ENCODE peak calls at places on chromosome X, in four cellular contexts. E, D, R and O are unnamed samples.

GRCh38 chrX:46575991-46576392 is 2.4 kb downstream of the CHST7 start:
- DNase-seq in E (peak), D (no peak), R (peak), O (no peak)

GRCh38 chrX:64894454-64895038 is 81.7 kb downstream of the ZC4H2 start:
- DNase-seq in E (no peak), D (no peak), R (peak), O (no peak)

GRCh38 chrX:43679778-43680177 is 23.7 kb downstream of the MAOA start:
- DNase-seq in E (peak), D (no peak), R (peak), O (no peak)

GRCh38 chrX:28586291-28586690 is 955 bp upstream of the IL1RAPL1 start:
- DNase-seq in E (peak), D (peak), R (peak), O (no peak)

GRCh38 chrX:10158279-10158939 is 1.6 kb downstream of the CLCN4 start:
- DNase-seq in E (peak), D (no peak), R (no peak), O (no peak)

GRCh38 chrX:119826399-119826959 is 26.3 kb downstream of the UPF3B start:
- DNase-seq in E (peak), D (peak), R (peak), O (no peak)

GRCh38 chrX:40736170-40736505 is 796 bp upstream of the MED14 start:
- DNase-seq in E (no peak), D (no peak), R (no peak), O (no peak)

GRCh38 chrX:143121471-143121870 is 95.7 kb downstream of the SPANXN4 start:
- DNase-seq in E (no peak), D (no peak), R (no peak), O (no peak)

GRCh38 chrX:13899607-13900006 is 82.7 kb upstream of the GPM6B start:
- DNase-seq in E (peak), D (peak), R (peak), O (no peak)

GRCh38 chrX:3403748-3404147 is 57.3 kb upstream of the MXRA5 start:
- DNase-seq in E (peak), D (no peak), R (no peak), O (no peak)

GRCh38 chrX:150942958-150943594 is 40.1 kb upstream of the HMGB3 start:
- DNase-seq in E (no peak), D (no peak), R (no peak), O (no peak)

GRCh38 chrX:3962511-3963350 is 249.3 kb upstream of the PRKX start:
- DNase-seq in E (peak), D (peak), R (peak), O (no peak)

GRCh38 chrX:39527045-39527444 is 570.7 kb downstream of the BCOR start:
- DNase-seq in E (peak), D (peak), R (peak), O (no peak)

GRCh38 chrX:119734897-119735339 is 23.5 kb upstream of the SOWAHD start:
- DNase-seq in E (peak), D (no peak), R (no peak), O (peak)

GRCh38 chrX:39525758-39526157 is 572.0 kb downstream of the BCOR start:
- DNase-seq in E (no peak), D (no peak), R (no peak), O (no peak)

GRCh38 chrX:24085133-24085532 is 30.4 kb downstream of the EIF2S3 start:
- DNase-seq in E (no peak), D (no peak), R (no peak), O (no peak)

GRCh38 chrX:110667706-110668105 is 127.9 kb downstream of the CHRDL1 start:
- DNase-seq in E (no peak), D (no peak), R (no peak), O (no peak)

GRCh38 chrX:15929231-15929630 is 74.6 kb upstream of the AP1S2 start:
- DNase-seq in E (no peak), D (no peak), R (no peak), O (no peak)

GRCh38 chrX:15926622-15927021 is 72.0 kb upstream of the AP1S2 start:
- DNase-seq in E (no peak), D (no peak), R (no peak), O (no peak)

GRCh38 chrX:15931362-15931761 is 76.7 kb upstream of the AP1S2 start:
- DNase-seq in E (no peak), D (no peak), R (no peak), O (no peak)

DNA sequence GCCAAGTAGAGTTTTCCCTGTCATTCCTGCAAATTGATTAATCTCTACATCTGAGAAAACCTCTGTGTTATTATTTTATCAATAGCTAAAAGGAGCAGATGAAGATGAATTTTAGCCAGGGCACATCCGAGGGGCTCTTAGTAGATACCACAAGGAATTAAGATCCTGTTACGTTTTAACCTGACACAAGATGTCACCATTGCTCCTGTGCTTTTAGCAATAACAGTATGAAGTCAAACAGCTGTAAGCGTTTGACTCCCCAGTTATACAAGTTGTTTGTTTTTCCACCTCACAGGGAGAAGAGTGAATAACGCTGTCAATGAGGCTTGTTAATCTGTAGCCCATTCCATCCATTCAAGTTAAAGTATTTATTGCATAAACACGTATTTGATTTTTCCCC is 76.0 kb upstream of the AP1S2 start:
- DNase-seq in E (peak), D (peak), R (peak), O (no peak)
- TF ChIP-seq CTCF in E (peak), D (peak), R (peak), O (no peak)

GRCh38 chrX:66023726-66024467 is 16.0 kb downstream of the VSIG4 start:
- DNase-seq in E (no peak), D (no peak), R (no peak), O (no peak)

GRCh38 chrX:66024570-66024969 is 15.3 kb downstream of the VSIG4 start:
- DNase-seq in E (no peak), D (no peak), R (no peak), O (no peak)

GRCh38 chrX:66021758-66022741 is 17.8 kb downstream of the VSIG4 start:
- DNase-seq in E (no peak), D (no peak), R (no peak), O (no peak)

GRCh38 chrX:66021407-66021757 is 18.5 kb downstream of the VSIG4 start:
- DNase-seq in E (no peak), D (no peak), R (no peak), O (no peak)

GRCh38 chrX:66022742-66023725 is 16.8 kb downstream of the VSIG4 start:
- DNase-seq in E (no peak), D (no peak), R (no peak), O (no peak)
- TF ChIP-seq CTCF in E (no peak), D (no peak), R (peak), O (peak)

DNA sequence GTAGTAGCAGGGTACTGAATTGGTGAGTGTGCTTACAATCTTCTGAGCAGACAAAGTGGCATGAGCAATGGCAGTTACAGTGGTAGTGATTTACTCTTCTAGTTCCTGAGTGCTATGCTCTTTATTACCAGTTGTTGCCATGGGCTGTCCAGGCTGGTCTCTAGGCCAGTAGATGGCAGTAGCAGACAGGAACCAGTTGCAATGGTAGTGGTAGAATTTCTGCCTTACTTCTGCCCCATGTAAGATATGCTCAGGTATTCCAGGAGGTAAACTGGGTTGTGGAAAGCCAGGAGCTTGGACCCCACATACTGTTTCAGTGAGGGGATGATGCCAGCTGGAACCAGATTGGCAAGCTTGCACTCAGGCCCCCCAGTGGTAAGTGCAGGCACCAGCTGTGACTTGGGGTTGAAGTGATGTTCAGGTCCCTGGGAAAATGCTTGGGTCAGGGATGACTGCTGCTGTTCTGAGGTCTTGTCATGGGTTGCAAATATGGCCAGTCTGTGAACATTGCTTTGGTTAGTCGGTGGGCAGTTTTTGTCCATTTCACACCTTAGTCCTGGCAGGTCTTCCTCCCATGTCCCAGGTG is 63.0 kb upstream of the ZXDB start:
- DNase-seq in E (peak), D (no peak), R (peak), O (no peak)
- TF ChIP-seq CTCF in E (peak), D (no peak), R (peak), O (no peak)

DNA sequence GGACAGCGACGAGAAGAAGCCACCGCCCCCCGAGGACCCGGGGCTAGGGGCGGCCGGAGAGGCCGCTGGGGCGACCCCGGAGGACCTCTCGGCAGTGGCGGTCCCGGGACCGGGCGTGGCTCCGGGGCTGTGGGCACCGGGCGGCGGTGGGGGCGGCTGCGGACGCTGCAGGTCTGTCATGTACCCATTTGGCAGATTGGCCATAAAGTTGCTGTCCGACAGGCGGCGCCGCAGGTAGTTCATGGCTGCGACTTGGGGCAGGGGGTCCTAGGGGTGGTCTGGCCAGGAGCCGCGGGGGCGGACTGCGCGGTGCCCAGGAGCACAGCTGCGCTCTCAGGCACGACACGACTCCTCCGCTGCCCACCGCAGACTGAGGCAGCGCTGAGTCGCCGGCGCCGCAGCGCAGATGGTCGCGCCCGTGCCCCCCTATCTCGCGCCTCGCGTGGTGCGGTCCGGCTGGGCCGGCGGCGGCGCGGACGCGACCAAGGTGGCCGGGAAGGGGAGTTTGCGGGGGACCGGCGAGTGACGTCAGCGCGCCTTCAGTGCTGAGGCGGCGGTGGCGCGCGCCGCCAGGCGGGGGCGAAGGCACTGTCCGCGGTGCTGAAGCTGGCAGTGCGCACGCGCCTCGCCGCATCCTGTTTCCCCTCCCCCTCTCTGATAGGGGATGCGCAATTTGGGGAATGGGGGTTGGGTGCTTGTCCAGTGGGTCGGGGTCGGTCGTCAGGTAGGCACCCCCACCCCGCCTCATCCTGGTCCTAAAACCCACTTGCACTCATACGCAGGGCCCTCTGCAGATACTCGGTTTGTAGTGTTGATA is at the start of gene SYN1:
- DNase-seq in E (peak), D (peak), R (peak), O (peak)
- TF ChIP-seq CTCF in E (no peak), D (no peak), R (no peak), O (no peak)

DNA sequence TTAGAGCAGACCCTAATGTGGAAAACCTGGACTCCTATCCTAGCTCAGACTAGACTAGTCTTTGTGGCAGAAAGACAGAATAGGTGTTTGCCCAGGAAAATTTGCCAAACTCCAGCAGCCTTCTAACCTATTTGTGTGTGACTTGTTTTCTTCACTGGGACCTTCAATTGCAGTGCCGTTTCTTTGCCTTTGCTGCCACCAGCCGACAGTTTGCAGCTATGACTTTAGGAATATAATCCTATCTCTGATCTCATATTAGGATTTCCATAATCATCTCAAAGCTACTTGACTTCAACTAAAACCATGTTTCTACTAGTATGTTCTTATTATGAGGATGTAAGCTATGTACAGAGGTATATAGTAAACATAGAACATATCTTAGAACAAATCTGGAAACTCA is 60.2 kb upstream of the PGAM4 start:
- DNase-seq in E (peak), D (peak), R (peak), O (no peak)
- TF ChIP-seq CTCF in E (no peak), D (peak), R (peak), O (peak)

GRCh38 chrX:125005863-125006262 is 313.8 kb upstream of the TEX13C start:
- DNase-seq in E (no peak), D (no peak), R (no peak), O (no peak)
- TF ChIP-seq CTCF in E (no peak), D (no peak), R (no peak), O (no peak)